ENCODE peak calls at places on chromosomes 5 and 9, in five cellular contexts. One of them, this sample, is unnamed.

GRCh38 chr5:140573683-140574082 is 9.1 kb downstream of the SLC35A4 start:
- DNase-seq in naive thymus-derived CD8-positive, alpha-beta T cell: no peak
- DNase-seq in activated T-helper 1 cell treated with anti-CD3 and anti-CD28 coated beads, Interleukin-12 subunit alpha, Interleukin-12 subunit beta, Interleukin-2, Interleukin-4 antibody, amounts not matched to agents 30 ng/mL and 10 ng/mL and 1 ng/mL, durations not matched to agents 14 hours and 24 hours and 36 hours: no peak
- DNase-seq in stimulated activated CD4-positive, alpha-beta T cell treated with anti-CD3 and anti-CD28 coated beads, Interleukin-4, amount 100 ng/mL, for 1 hour: no peak
- DNase-seq in left kidney: no peak
- DNase-seq in this sample: no peak

GRCh38 chr9:113702423-113702755 is 173.7 kb upstream of the ZNF618 start:
- DNase-seq in naive thymus-derived CD8-positive, alpha-beta T cell: no peak
- DNase-seq in activated T-helper 1 cell treated with anti-CD3 and anti-CD28 coated beads, Interleukin-12 subunit alpha, Interleukin-12 subunit beta, Interleukin-2, Interleukin-4 antibody, amounts not matched to agents 30 ng/mL and 10 ng/mL and 1 ng/mL, durations not matched to agents 14 hours and 24 hours and 36 hours: no peak
- DNase-seq in stimulated activated CD4-positive, alpha-beta T cell treated with anti-CD3 and anti-CD28 coated beads, Interleukin-4, amount 100 ng/mL, for 1 hour: no peak
- DNase-seq in left kidney: no peak
- DNase-seq in this sample: no peak

GRCh38 chr5:134071850-134072207 is 42.7 kb upstream of the TCF7 start:
- DNase-seq in naive thymus-derived CD8-positive, alpha-beta T cell: no peak
- DNase-seq in activated T-helper 1 cell treated with anti-CD3 and anti-CD28 coated beads, Interleukin-12 subunit alpha, Interleukin-12 subunit beta, Interleukin-2, Interleukin-4 antibody, amounts not matched to agents 30 ng/mL and 10 ng/mL and 1 ng/mL, durations not matched to agents 14 hours and 24 hours and 36 hours: no peak
- DNase-seq in stimulated activated CD4-positive, alpha-beta T cell treated with anti-CD3 and anti-CD28 coated beads, Interleukin-4, amount 100 ng/mL, for 1 hour: no peak
- DNase-seq in left kidney: no peak
- DNase-seq in this sample: no peak

GRCh38 chr9:130522233-130522808 is 57.1 kb upstream of the FUBP3 start:
- DNase-seq in naive thymus-derived CD8-positive, alpha-beta T cell: no peak
- DNase-seq in activated T-helper 1 cell treated with anti-CD3 and anti-CD28 coated beads, Interleukin-12 subunit alpha, Interleukin-12 subunit beta, Interleukin-2, Interleukin-4 antibody, amounts not matched to agents 30 ng/mL and 10 ng/mL and 1 ng/mL, durations not matched to agents 14 hours and 24 hours and 36 hours: no peak
- DNase-seq in stimulated activated CD4-positive, alpha-beta T cell treated with anti-CD3 and anti-CD28 coated beads, Interleukin-4, amount 100 ng/mL, for 1 hour: no peak
- DNase-seq in left kidney: peak; percentile 45
- DNase-seq in this sample: no peak

GRCh38 chr5:175824621-175825020 is 46.8 kb upstream of the CPLX2 start:
- DNase-seq in naive thymus-derived CD8-positive, alpha-beta T cell: no peak
- DNase-seq in activated T-helper 1 cell treated with anti-CD3 and anti-CD28 coated beads, Interleukin-12 subunit alpha, Interleukin-12 subunit beta, Interleukin-2, Interleukin-4 antibody, amounts not matched to agents 30 ng/mL and 10 ng/mL and 1 ng/mL, durations not matched to agents 14 hours and 24 hours and 36 hours: no peak
- DNase-seq in stimulated activated CD4-positive, alpha-beta T cell treated with anti-CD3 and anti-CD28 coated beads, Interleukin-4, amount 100 ng/mL, for 1 hour: no peak
- DNase-seq in left kidney: peak; percentile 59
- DNase-seq in this sample: no peak

GRCh38 chr9:1267141-1267570 is 217.0 kb downstream of the DMRT2 start:
- DNase-seq in naive thymus-derived CD8-positive, alpha-beta T cell: no peak
- DNase-seq in activated T-helper 1 cell treated with anti-CD3 and anti-CD28 coated beads, Interleukin-12 subunit alpha, Interleukin-12 subunit beta, Interleukin-2, Interleukin-4 antibody, amounts not matched to agents 30 ng/mL and 10 ng/mL and 1 ng/mL, durations not matched to agents 14 hours and 24 hours and 36 hours: no peak
- DNase-seq in stimulated activated CD4-positive, alpha-beta T cell treated with anti-CD3 and anti-CD28 coated beads, Interleukin-4, amount 100 ng/mL, for 1 hour: no peak
- DNase-seq in left kidney: no peak
- DNase-seq in this sample: no peak

GRCh38 chr5:133966090-133966489 is 2.3 kb downstream of the C5orf15 start:
- DNase-seq in naive thymus-derived CD8-positive, alpha-beta T cell: no peak
- DNase-seq in activated T-helper 1 cell treated with anti-CD3 and anti-CD28 coated beads, Interleukin-12 subunit alpha, Interleukin-12 subunit beta, Interleukin-2, Interleukin-4 antibody, amounts not matched to agents 30 ng/mL and 10 ng/mL and 1 ng/mL, durations not matched to agents 14 hours and 24 hours and 36 hours: no peak
- DNase-seq in stimulated activated CD4-positive, alpha-beta T cell treated with anti-CD3 and anti-CD28 coated beads, Interleukin-4, amount 100 ng/mL, for 1 hour: no peak
- DNase-seq in left kidney: no peak
- DNase-seq in this sample: no peak

GRCh38 chr9:68927165-68927564 is 86.7 kb downstream of the PRKACG start:
- DNase-seq in naive thymus-derived CD8-positive, alpha-beta T cell: no peak
- DNase-seq in activated T-helper 1 cell treated with anti-CD3 and anti-CD28 coated beads, Interleukin-12 subunit alpha, Interleukin-12 subunit beta, Interleukin-2, Interleukin-4 antibody, amounts not matched to agents 30 ng/mL and 10 ng/mL and 1 ng/mL, durations not matched to agents 14 hours and 24 hours and 36 hours: no peak
- DNase-seq in stimulated activated CD4-positive, alpha-beta T cell treated with anti-CD3 and anti-CD28 coated beads, Interleukin-4, amount 100 ng/mL, for 1 hour: no peak
- DNase-seq in left kidney: no peak
- DNase-seq in this sample: no peak

GRCh38 chr9:133419005-133419404 is 1.2 kb upstream of the REXO4 start:
- DNase-seq in naive thymus-derived CD8-positive, alpha-beta T cell: no peak
- DNase-seq in activated T-helper 1 cell treated with anti-CD3 and anti-CD28 coated beads, Interleukin-12 subunit alpha, Interleukin-12 subunit beta, Interleukin-2, Interleukin-4 antibody, amounts not matched to agents 30 ng/mL and 10 ng/mL and 1 ng/mL, durations not matched to agents 14 hours and 24 hours and 36 hours: no peak
- DNase-seq in stimulated activated CD4-positive, alpha-beta T cell treated with anti-CD3 and anti-CD28 coated beads, Interleukin-4, amount 100 ng/mL, for 1 hour: no peak
- DNase-seq in left kidney: no peak
- DNase-seq in this sample: no peak

GRCh38 chr5:108818613-108819272 is 71.0 kb downstream of the FER start:
- DNase-seq in naive thymus-derived CD8-positive, alpha-beta T cell: no peak
- DNase-seq in activated T-helper 1 cell treated with anti-CD3 and anti-CD28 coated beads, Interleukin-12 subunit alpha, Interleukin-12 subunit beta, Interleukin-2, Interleukin-4 antibody, amounts not matched to agents 30 ng/mL and 10 ng/mL and 1 ng/mL, durations not matched to agents 14 hours and 24 hours and 36 hours: no peak
- DNase-seq in stimulated activated CD4-positive, alpha-beta T cell treated with anti-CD3 and anti-CD28 coated beads, Interleukin-4, amount 100 ng/mL, for 1 hour: no peak
- DNase-seq in left kidney: no peak
- DNase-seq in this sample: no peak

GRCh38 chr9:78131969-78132687 is 100.5 kb upstream of the GNAQ start:
- DNase-seq in naive thymus-derived CD8-positive, alpha-beta T cell: no peak
- DNase-seq in activated T-helper 1 cell treated with anti-CD3 and anti-CD28 coated beads, Interleukin-12 subunit alpha, Interleukin-12 subunit beta, Interleukin-2, Interleukin-4 antibody, amounts not matched to agents 30 ng/mL and 10 ng/mL and 1 ng/mL, durations not matched to agents 14 hours and 24 hours and 36 hours: no peak
- DNase-seq in stimulated activated CD4-positive, alpha-beta T cell treated with anti-CD3 and anti-CD28 coated beads, Interleukin-4, amount 100 ng/mL, for 1 hour: no peak
- DNase-seq in left kidney: no peak
- DNase-seq in this sample: no peak

GRCh38 chr5:108543486-108543885 is 161.6 kb upstream of the FBXL17 start:
- DNase-seq in naive thymus-derived CD8-positive, alpha-beta T cell: no peak
- DNase-seq in activated T-helper 1 cell treated with anti-CD3 and anti-CD28 coated beads, Interleukin-12 subunit alpha, Interleukin-12 subunit beta, Interleukin-2, Interleukin-4 antibody, amounts not matched to agents 30 ng/mL and 10 ng/mL and 1 ng/mL, durations not matched to agents 14 hours and 24 hours and 36 hours: no peak
- DNase-seq in stimulated activated CD4-positive, alpha-beta T cell treated with anti-CD3 and anti-CD28 coated beads, Interleukin-4, amount 100 ng/mL, for 1 hour: no peak
- DNase-seq in left kidney: no peak
- DNase-seq in this sample: no peak

GRCh38 chr5:168851902-168852321 is 272.7 kb upstream of the PANK3 start:
- DNase-seq in naive thymus-derived CD8-positive, alpha-beta T cell: no peak
- DNase-seq in activated T-helper 1 cell treated with anti-CD3 and anti-CD28 coated beads, Interleukin-12 subunit alpha, Interleukin-12 subunit beta, Interleukin-2, Interleukin-4 antibody, amounts not matched to agents 30 ng/mL and 10 ng/mL and 1 ng/mL, durations not matched to agents 14 hours and 24 hours and 36 hours: peak; percentile 26
- DNase-seq in stimulated activated CD4-positive, alpha-beta T cell treated with anti-CD3 and anti-CD28 coated beads, Interleukin-4, amount 100 ng/mL, for 1 hour: no peak
- DNase-seq in left kidney: peak; percentile 96
- DNase-seq in this sample: no peak

GRCh38 chr9:101578378-101578777 is 16.4 kb downstream of the PPP3R2 start:
- DNase-seq in naive thymus-derived CD8-positive, alpha-beta T cell: no peak
- DNase-seq in activated T-helper 1 cell treated with anti-CD3 and anti-CD28 coated beads, Interleukin-12 subunit alpha, Interleukin-12 subunit beta, Interleukin-2, Interleukin-4 antibody, amounts not matched to agents 30 ng/mL and 10 ng/mL and 1 ng/mL, durations not matched to agents 14 hours and 24 hours and 36 hours: no peak
- DNase-seq in stimulated activated CD4-positive, alpha-beta T cell treated with anti-CD3 and anti-CD28 coated beads, Interleukin-4, amount 100 ng/mL, for 1 hour: no peak
- DNase-seq in left kidney: no peak
- DNase-seq in this sample: no peak

GRCh38 chr5:95810305-95811125 is 12.0 kb downstream of the GLRX start:
- DNase-seq in naive thymus-derived CD8-positive, alpha-beta T cell: no peak
- DNase-seq in activated T-helper 1 cell treated with anti-CD3 and anti-CD28 coated beads, Interleukin-12 subunit alpha, Interleukin-12 subunit beta, Interleukin-2, Interleukin-4 antibody, amounts not matched to agents 30 ng/mL and 10 ng/mL and 1 ng/mL, durations not matched to agents 14 hours and 24 hours and 36 hours: no peak
- DNase-seq in stimulated activated CD4-positive, alpha-beta T cell treated with anti-CD3 and anti-CD28 coated beads, Interleukin-4, amount 100 ng/mL, for 1 hour: no peak
- DNase-seq in left kidney: no peak
- DNase-seq in this sample: no peak

GRCh38 chr9:114288233-114289051 is 34.5 kb upstream of the ORM1 start:
- DNase-seq in naive thymus-derived CD8-positive, alpha-beta T cell: no peak
- DNase-seq in activated T-helper 1 cell treated with anti-CD3 and anti-CD28 coated beads, Interleukin-12 subunit alpha, Interleukin-12 subunit beta, Interleukin-2, Interleukin-4 antibody, amounts not matched to agents 30 ng/mL and 10 ng/mL and 1 ng/mL, durations not matched to agents 14 hours and 24 hours and 36 hours: no peak
- DNase-seq in stimulated activated CD4-positive, alpha-beta T cell treated with anti-CD3 and anti-CD28 coated beads, Interleukin-4, amount 100 ng/mL, for 1 hour: no peak
- DNase-seq in left kidney: peak; percentile 73
- DNase-seq in this sample: no peak

GRCh38 chr5:164000819-164001218 is 495.4 kb downstream of the MAT2B start:
- DNase-seq in naive thymus-derived CD8-positive, alpha-beta T cell: no peak
- DNase-seq in activated T-helper 1 cell treated with anti-CD3 and anti-CD28 coated beads, Interleukin-12 subunit alpha, Interleukin-12 subunit beta, Interleukin-2, Interleukin-4 antibody, amounts not matched to agents 30 ng/mL and 10 ng/mL and 1 ng/mL, durations not matched to agents 14 hours and 24 hours and 36 hours: no peak
- DNase-seq in stimulated activated CD4-positive, alpha-beta T cell treated with anti-CD3 and anti-CD28 coated beads, Interleukin-4, amount 100 ng/mL, for 1 hour: no peak
- DNase-seq in left kidney: no peak
- DNase-seq in this sample: no peak

GRCh38 chr9:91138760-91139159 is 223.0 kb downstream of the AUH start:
- DNase-seq in naive thymus-derived CD8-positive, alpha-beta T cell: no peak
- DNase-seq in activated T-helper 1 cell treated with anti-CD3 and anti-CD28 coated beads, Interleukin-12 subunit alpha, Interleukin-12 subunit beta, Interleukin-2, Interleukin-4 antibody, amounts not matched to agents 30 ng/mL and 10 ng/mL and 1 ng/mL, durations not matched to agents 14 hours and 24 hours and 36 hours: no peak
- DNase-seq in stimulated activated CD4-positive, alpha-beta T cell treated with anti-CD3 and anti-CD28 coated beads, Interleukin-4, amount 100 ng/mL, for 1 hour: no peak
- DNase-seq in left kidney: no peak
- DNase-seq in this sample: no peak

GRCh38 chr5:32814141-32814540 is 103.0 kb downstream of the NPR3 start:
- DNase-seq in naive thymus-derived CD8-positive, alpha-beta T cell: no peak
- DNase-seq in activated T-helper 1 cell treated with anti-CD3 and anti-CD28 coated beads, Interleukin-12 subunit alpha, Interleukin-12 subunit beta, Interleukin-2, Interleukin-4 antibody, amounts not matched to agents 30 ng/mL and 10 ng/mL and 1 ng/mL, durations not matched to agents 14 hours and 24 hours and 36 hours: no peak
- DNase-seq in stimulated activated CD4-positive, alpha-beta T cell treated with anti-CD3 and anti-CD28 coated beads, Interleukin-4, amount 100 ng/mL, for 1 hour: no peak
- DNase-seq in left kidney: no peak
- DNase-seq in this sample: no peak

GRCh38 chr9:123561055-123561454 is 205.1 kb downstream of the CRB2 start:
- DNase-seq in naive thymus-derived CD8-positive, alpha-beta T cell: no peak
- DNase-seq in activated T-helper 1 cell treated with anti-CD3 and anti-CD28 coated beads, Interleukin-12 subunit alpha, Interleukin-12 subunit beta, Interleukin-2, Interleukin-4 antibody, amounts not matched to agents 30 ng/mL and 10 ng/mL and 1 ng/mL, durations not matched to agents 14 hours and 24 hours and 36 hours: no peak
- DNase-seq in stimulated activated CD4-positive, alpha-beta T cell treated with anti-CD3 and anti-CD28 coated beads, Interleukin-4, amount 100 ng/mL, for 1 hour: no peak
- DNase-seq in left kidney: peak; percentile 56
- DNase-seq in this sample: no peak

GRCh38 chr5:89584339-89584956 is 701.5 kb upstream of the MEF2C start:
- DNase-seq in naive thymus-derived CD8-positive, alpha-beta T cell: no peak
- DNase-seq in activated T-helper 1 cell treated with anti-CD3 and anti-CD28 coated beads, Interleukin-12 subunit alpha, Interleukin-12 subunit beta, Interleukin-2, Interleukin-4 antibody, amounts not matched to agents 30 ng/mL and 10 ng/mL and 1 ng/mL, durations not matched to agents 14 hours and 24 hours and 36 hours: no peak
- DNase-seq in stimulated activated CD4-positive, alpha-beta T cell treated with anti-CD3 and anti-CD28 coated beads, Interleukin-4, amount 100 ng/mL, for 1 hour: no peak
- DNase-seq in left kidney: no peak
- DNase-seq in this sample: no peak

GRCh38 chr5:148794729-148795590 is 31.5 kb upstream of the ADRB2 start:
- DNase-seq in naive thymus-derived CD8-positive, alpha-beta T cell: no peak
- DNase-seq in activated T-helper 1 cell treated with anti-CD3 and anti-CD28 coated beads, Interleukin-12 subunit alpha, Interleukin-12 subunit beta, Interleukin-2, Interleukin-4 antibody, amounts not matched to agents 30 ng/mL and 10 ng/mL and 1 ng/mL, durations not matched to agents 14 hours and 24 hours and 36 hours: no peak
- DNase-seq in stimulated activated CD4-positive, alpha-beta T cell treated with anti-CD3 and anti-CD28 coated beads, Interleukin-4, amount 100 ng/mL, for 1 hour: no peak
- DNase-seq in left kidney: no peak
- DNase-seq in this sample: no peak

GRCh38 chr9:38224941-38225340 is 155.9 kb upstream of the SHB start:
- DNase-seq in naive thymus-derived CD8-positive, alpha-beta T cell: no peak
- DNase-seq in activated T-helper 1 cell treated with anti-CD3 and anti-CD28 coated beads, Interleukin-12 subunit alpha, Interleukin-12 subunit beta, Interleukin-2, Interleukin-4 antibody, amounts not matched to agents 30 ng/mL and 10 ng/mL and 1 ng/mL, durations not matched to agents 14 hours and 24 hours and 36 hours: no peak
- DNase-seq in stimulated activated CD4-positive, alpha-beta T cell treated with anti-CD3 and anti-CD28 coated beads, Interleukin-4, amount 100 ng/mL, for 1 hour: no peak
- DNase-seq in left kidney: no peak
- DNase-seq in this sample: no peak

GRCh38 chr5:158436271-158437065 is 577.5 kb upstream of the CLINT1 start:
- DNase-seq in naive thymus-derived CD8-positive, alpha-beta T cell: no peak
- DNase-seq in activated T-helper 1 cell treated with anti-CD3 and anti-CD28 coated beads, Interleukin-12 subunit alpha, Interleukin-12 subunit beta, Interleukin-2, Interleukin-4 antibody, amounts not matched to agents 30 ng/mL and 10 ng/mL and 1 ng/mL, durations not matched to agents 14 hours and 24 hours and 36 hours: no peak
- DNase-seq in stimulated activated CD4-positive, alpha-beta T cell treated with anti-CD3 and anti-CD28 coated beads, Interleukin-4, amount 100 ng/mL, for 1 hour: no peak
- DNase-seq in left kidney: no peak
- DNase-seq in this sample: no peak

GRCh38 chr9:136831720-136832104 is 10.6 kb upstream of the AJM1 start:
- DNase-seq in naive thymus-derived CD8-positive, alpha-beta T cell: no peak
- DNase-seq in activated T-helper 1 cell treated with anti-CD3 and anti-CD28 coated beads, Interleukin-12 subunit alpha, Interleukin-12 subunit beta, Interleukin-2, Interleukin-4 antibody, amounts not matched to agents 30 ng/mL and 10 ng/mL and 1 ng/mL, durations not matched to agents 14 hours and 24 hours and 36 hours: no peak
- DNase-seq in stimulated activated CD4-positive, alpha-beta T cell treated with anti-CD3 and anti-CD28 coated beads, Interleukin-4, amount 100 ng/mL, for 1 hour: no peak
- DNase-seq in left kidney: no peak
- DNase-seq in this sample: no peak

GRCh38 chr9:89311346-89312153 is 555 bp downstream of the CKS2 start:
- DNase-seq in naive thymus-derived CD8-positive, alpha-beta T cell: no peak
- DNase-seq in activated T-helper 1 cell treated with anti-CD3 and anti-CD28 coated beads, Interleukin-12 subunit alpha, Interleukin-12 subunit beta, Interleukin-2, Interleukin-4 antibody, amounts not matched to agents 30 ng/mL and 10 ng/mL and 1 ng/mL, durations not matched to agents 14 hours and 24 hours and 36 hours: peak; percentile 31
- DNase-seq in stimulated activated CD4-positive, alpha-beta T cell treated with anti-CD3 and anti-CD28 coated beads, Interleukin-4, amount 100 ng/mL, for 1 hour: no peak
- DNase-seq in left kidney: peak; percentile 46
- DNase-seq in this sample: no peak

GRCh38 chr5:124371121-124371706 is 375.2 kb downstream of the ZNF608 start:
- DNase-seq in naive thymus-derived CD8-positive, alpha-beta T cell: no peak
- DNase-seq in activated T-helper 1 cell treated with anti-CD3 and anti-CD28 coated beads, Interleukin-12 subunit alpha, Interleukin-12 subunit beta, Interleukin-2, Interleukin-4 antibody, amounts not matched to agents 30 ng/mL and 10 ng/mL and 1 ng/mL, durations not matched to agents 14 hours and 24 hours and 36 hours: no peak
- DNase-seq in stimulated activated CD4-positive, alpha-beta T cell treated with anti-CD3 and anti-CD28 coated beads, Interleukin-4, amount 100 ng/mL, for 1 hour: no peak
- DNase-seq in left kidney: no peak
- DNase-seq in this sample: no peak

GRCh38 chr5:112116372-112116771 is 302.7 kb downstream of the EPB41L4A start:
- DNase-seq in naive thymus-derived CD8-positive, alpha-beta T cell: no peak
- DNase-seq in activated T-helper 1 cell treated with anti-CD3 and anti-CD28 coated beads, Interleukin-12 subunit alpha, Interleukin-12 subunit beta, Interleukin-2, Interleukin-4 antibody, amounts not matched to agents 30 ng/mL and 10 ng/mL and 1 ng/mL, durations not matched to agents 14 hours and 24 hours and 36 hours: no peak
- DNase-seq in stimulated activated CD4-positive, alpha-beta T cell treated with anti-CD3 and anti-CD28 coated beads, Interleukin-4, amount 100 ng/mL, for 1 hour: no peak
- DNase-seq in left kidney: no peak
- DNase-seq in this sample: no peak

GRCh38 chr9:7088598-7088997 is 330.8 kb downstream of the KDM4C start:
- DNase-seq in naive thymus-derived CD8-positive, alpha-beta T cell: no peak
- DNase-seq in activated T-helper 1 cell treated with anti-CD3 and anti-CD28 coated beads, Interleukin-12 subunit alpha, Interleukin-12 subunit beta, Interleukin-2, Interleukin-4 antibody, amounts not matched to agents 30 ng/mL and 10 ng/mL and 1 ng/mL, durations not matched to agents 14 hours and 24 hours and 36 hours: no peak
- DNase-seq in stimulated activated CD4-positive, alpha-beta T cell treated with anti-CD3 and anti-CD28 coated beads, Interleukin-4, amount 100 ng/mL, for 1 hour: no peak
- DNase-seq in left kidney: no peak
- DNase-seq in this sample: no peak

GRCh38 chr9:124210697-124211096 is 47.1 kb upstream of the NEK6 start:
- DNase-seq in naive thymus-derived CD8-positive, alpha-beta T cell: no peak
- DNase-seq in activated T-helper 1 cell treated with anti-CD3 and anti-CD28 coated beads, Interleukin-12 subunit alpha, Interleukin-12 subunit beta, Interleukin-2, Interleukin-4 antibody, amounts not matched to agents 30 ng/mL and 10 ng/mL and 1 ng/mL, durations not matched to agents 14 hours and 24 hours and 36 hours: no peak
- DNase-seq in stimulated activated CD4-positive, alpha-beta T cell treated with anti-CD3 and anti-CD28 coated beads, Interleukin-4, amount 100 ng/mL, for 1 hour: peak; percentile 46
- DNase-seq in left kidney: no peak
- DNase-seq in this sample: no peak

GRCh38 chr5:76715734-76716455 is at the start of gene F2R:
- DNase-seq in naive thymus-derived CD8-positive, alpha-beta T cell: no peak
- DNase-seq in activated T-helper 1 cell treated with anti-CD3 and anti-CD28 coated beads, Interleukin-12 subunit alpha, Interleukin-12 subunit beta, Interleukin-2, Interleukin-4 antibody, amounts not matched to agents 30 ng/mL and 10 ng/mL and 1 ng/mL, durations not matched to agents 14 hours and 24 hours and 36 hours: no peak
- DNase-seq in stimulated activated CD4-positive, alpha-beta T cell treated with anti-CD3 and anti-CD28 coated beads, Interleukin-4, amount 100 ng/mL, for 1 hour: peak; percentile 52
- DNase-seq in left kidney: peak; percentile 91
- DNase-seq in this sample: no peak

GRCh38 chr5:60372786-60373185 is 327.2 kb downstream of the DEPDC1B start:
- DNase-seq in naive thymus-derived CD8-positive, alpha-beta T cell: no peak
- DNase-seq in activated T-helper 1 cell treated with anti-CD3 and anti-CD28 coated beads, Interleukin-12 subunit alpha, Interleukin-12 subunit beta, Interleukin-2, Interleukin-4 antibody, amounts not matched to agents 30 ng/mL and 10 ng/mL and 1 ng/mL, durations not matched to agents 14 hours and 24 hours and 36 hours: no peak
- DNase-seq in stimulated activated CD4-positive, alpha-beta T cell treated with anti-CD3 and anti-CD28 coated beads, Interleukin-4, amount 100 ng/mL, for 1 hour: no peak
- DNase-seq in left kidney: peak; percentile 43
- DNase-seq in this sample: no peak

GRCh38 chr5:153555420-153556114 is 65.1 kb downstream of the GRIA1 start:
- DNase-seq in naive thymus-derived CD8-positive, alpha-beta T cell: no peak
- DNase-seq in activated T-helper 1 cell treated with anti-CD3 and anti-CD28 coated beads, Interleukin-12 subunit alpha, Interleukin-12 subunit beta, Interleukin-2, Interleukin-4 antibody, amounts not matched to agents 30 ng/mL and 10 ng/mL and 1 ng/mL, durations not matched to agents 14 hours and 24 hours and 36 hours: no peak
- DNase-seq in stimulated activated CD4-positive, alpha-beta T cell treated with anti-CD3 and anti-CD28 coated beads, Interleukin-4, amount 100 ng/mL, for 1 hour: no peak
- DNase-seq in left kidney: no peak
- DNase-seq in this sample: no peak

GRCh38 chr9:5688109-5688508 is 59.2 kb downstream of the RIC1 start:
- DNase-seq in naive thymus-derived CD8-positive, alpha-beta T cell: no peak
- DNase-seq in activated T-helper 1 cell treated with anti-CD3 and anti-CD28 coated beads, Interleukin-12 subunit alpha, Interleukin-12 subunit beta, Interleukin-2, Interleukin-4 antibody, amounts not matched to agents 30 ng/mL and 10 ng/mL and 1 ng/mL, durations not matched to agents 14 hours and 24 hours and 36 hours: no peak
- DNase-seq in stimulated activated CD4-positive, alpha-beta T cell treated with anti-CD3 and anti-CD28 coated beads, Interleukin-4, amount 100 ng/mL, for 1 hour: no peak
- DNase-seq in left kidney: peak; percentile 10
- DNase-seq in this sample: no peak

GRCh38 chr9:105968811-105969466 is 274.6 kb downstream of the TMEM38B start:
- DNase-seq in naive thymus-derived CD8-positive, alpha-beta T cell: no peak
- DNase-seq in activated T-helper 1 cell treated with anti-CD3 and anti-CD28 coated beads, Interleukin-12 subunit alpha, Interleukin-12 subunit beta, Interleukin-2, Interleukin-4 antibody, amounts not matched to agents 30 ng/mL and 10 ng/mL and 1 ng/mL, durations not matched to agents 14 hours and 24 hours and 36 hours: no peak
- DNase-seq in stimulated activated CD4-positive, alpha-beta T cell treated with anti-CD3 and anti-CD28 coated beads, Interleukin-4, amount 100 ng/mL, for 1 hour: no peak
- DNase-seq in left kidney: no peak
- DNase-seq in this sample: no peak

GRCh38 chr5:156815988-156816599 is 34.0 kb upstream of the PPP1R2B start:
- DNase-seq in naive thymus-derived CD8-positive, alpha-beta T cell: no peak
- DNase-seq in activated T-helper 1 cell treated with anti-CD3 and anti-CD28 coated beads, Interleukin-12 subunit alpha, Interleukin-12 subunit beta, Interleukin-2, Interleukin-4 antibody, amounts not matched to agents 30 ng/mL and 10 ng/mL and 1 ng/mL, durations not matched to agents 14 hours and 24 hours and 36 hours: peak; percentile 45
- DNase-seq in stimulated activated CD4-positive, alpha-beta T cell treated with anti-CD3 and anti-CD28 coated beads, Interleukin-4, amount 100 ng/mL, for 1 hour: peak; percentile 6
- DNase-seq in left kidney: peak; percentile 47
- DNase-seq in this sample: no peak

GRCh38 chr5:3335301-3335700 is 260.3 kb upstream of the IRX1 start:
- DNase-seq in naive thymus-derived CD8-positive, alpha-beta T cell: no peak
- DNase-seq in activated T-helper 1 cell treated with anti-CD3 and anti-CD28 coated beads, Interleukin-12 subunit alpha, Interleukin-12 subunit beta, Interleukin-2, Interleukin-4 antibody, amounts not matched to agents 30 ng/mL and 10 ng/mL and 1 ng/mL, durations not matched to agents 14 hours and 24 hours and 36 hours: no peak
- DNase-seq in stimulated activated CD4-positive, alpha-beta T cell treated with anti-CD3 and anti-CD28 coated beads, Interleukin-4, amount 100 ng/mL, for 1 hour: no peak
- DNase-seq in left kidney: no peak
- DNase-seq in this sample: no peak

This sample was measured in lung.